ENCODE peak calls at places on chromosomes 16 and 17, in seven cellular contexts. H, D, K, X, O, B and W are unnamed samples. For H3K4me1, the result is how much of the 10 kb centered on the place peaks cover.

GRCh38 chr17:15915996-15916395 is 28.9 kb upstream of the ADORA2B start:
- DNase-seq in X (no peak), B (no peak), H (no peak), K (no peak), D (no peak), O (no peak), W (no peak)

GRCh38 chr17:17508019-17508535 is 11.9 kb upstream of the RASD1 start:
- DNase-seq in X (no peak), O (no peak), H (no peak), K (no peak), D (no peak), B (no peak), W (no peak)

GRCh38 chr17:82941021-82942001 is 101.5 kb upstream of the ZNF750 start:
- DNase-seq in O (no peak), K (peak), X (no peak), H (no peak), B (no peak), D (no peak), W (no peak)

GRCh38 chr16:48105456-48105855 is 50.3 kb downstream of the ABCC12 start:
- DNase-seq in O (no peak), D (no peak), H (no peak), K (no peak), X (no peak), B (no peak), W (no peak)

GRCh38 chr17:69643686-69644085 is 229.2 kb downstream of the MAP2K6 start:
- DNase-seq in K (no peak), X (no peak), B (no peak), O (no peak), H (no peak), D (no peak), W (no peak)

GRCh38 chr17:32596666-32597065 is 109.9 kb downstream of the CDK5R1 start:
- DNase-seq in O (no peak), B (peak), H (no peak), D (no peak), K (no peak), X (no peak), W (no peak)

GRCh38 chr16:85637808-85638186 is 24.7 kb downstream of the GSE1 start:
- DNase-seq in D (no peak), O (no peak), H (peak), B (no peak), X (no peak), K (no peak), W (peak)

GRCh38 chr17:40915721-40916256 is 21.7 kb downstream of the KRT23 start:
- DNase-seq in D (no peak), B (peak), H (no peak), O (no peak), K (no peak), X (no peak), W (no peak)

GRCh38 chr17:68435876-68436842 is 21.1 kb downstream of the WIPI1 start:
- DNase-seq in X (peak), O (peak), H (peak), B (peak), D (peak), K (peak), W (peak)

GRCh38 chr17:1976000-1976682 is 49.0 kb downstream of the RTN4RL1 start:
- DNase-seq in D (no peak), X (no peak), B (no peak), O (no peak), H (no peak), K (no peak), W (no peak)

GRCh38 chr17:75976175-75976848 is 2.7 kb downstream of the ACOX1 start:
- DNase-seq in K (no peak), O (peak), B (peak), D (no peak), X (no peak), H (no peak), W (no peak)

GRCh38 chr17:44733753-44734152 is 25.0 kb upstream of the ADAM11 start:
- DNase-seq in B (peak), H (no peak), O (no peak), K (no peak), D (peak), X (no peak), W (no peak)

GRCh38 chr16:19542138-19542821 is 13.2 kb upstream of the VPS35L start:
- DNase-seq in B (no peak), X (no peak), K (no peak), O (peak), D (no peak), H (no peak), W (no peak)

GRCh38 chr16:51416921-51417320 is 265.9 kb upstream of the SALL1 start:
- DNase-seq in H (no peak), X (no peak), O (no peak), B (no peak), D (no peak), K (no peak), W (no peak)

GRCh38 chr17:14739656-14740431 is 439.0 kb downstream of the HS3ST3B1 start:
- DNase-seq in O (no peak), H (no peak), X (no peak), B (no peak), K (no peak), D (no peak), W (no peak)

GRCh38 chr17:2058521-2059124 is 3.7 kb downstream of the HIC1 start:
- DNase-seq in O (peak), H (peak), D (peak), B (peak), K (peak), X (no peak), W (peak)

GRCh38 chr17:73546770-73547345 is 97.4 kb downstream of the SDK2 start:
- DNase-seq in O (peak), K (peak), X (peak), H (peak), D (peak), B (peak), W (peak)

GRCh38 chr17:57708401-57708800 is 36.7 kb downstream of the CCDC182 start:
- DNase-seq in H (no peak), D (peak), X (no peak), K (no peak), O (no peak), B (no peak), W (no peak)

GRCh38 chr16:48949636-48950035 is 332.0 kb downstream of the CBLN1 start:
- DNase-seq in B (no peak), H (no peak), K (no peak), O (no peak), D (no peak), X (no peak), W (no peak)

GRCh38 chr16:85504242-85504641 is 108.9 kb upstream of the GSE1 start:
- DNase-seq in H (no peak), O (no peak), X (no peak), K (no peak), B (no peak), D (no peak), W (no peak)

GRCh38 chr16:87185313-87185712 is 131.9 kb downstream of the C16orf95 start:
- DNase-seq in O (no peak), D (no peak), K (no peak), B (no peak), H (no peak), X (no peak), W (no peak)

GRCh38 chr17:78789663-78790181 is 7.6 kb upstream of the CYTH1 start:
- DNase-seq in X (no peak), O (no peak), D (no peak), H (peak), B (no peak), K (peak), W (peak)

GRCh38 chr16:53743149-53743566 is 39.2 kb downstream of the FTO start:
- DNase-seq in D (peak), H (no peak), X (peak), B (peak), K (peak), O (peak), W (no peak)

GRCh38 chr16:23464196-23464595 is 11.2 kb upstream of the COG7 start:
- DNase-seq in K (no peak), D (no peak), H (peak), X (no peak), O (no peak), B (no peak), W (no peak)

GRCh38 chr16:12646490-12647274 is 157.0 kb downstream of the CPPED1 start:
- DNase-seq in K (no peak), D (no peak), X (no peak), O (no peak), B (peak), H (no peak), W (peak)

GRCh38 chr16:78761427-78761826 is 662.0 kb downstream of the WWOX start:
- DNase-seq in H (no peak), D (no peak), K (no peak), X (no peak), B (no peak), O (no peak), W (no peak)

GRCh38 chr17:10271004-10271620 is 72.7 kb upstream of the GAS7 start:
- DNase-seq in X (no peak), D (no peak), H (no peak), K (no peak), O (no peak), B (no peak), W (no peak)

GRCh38 chr17:57357392-57357784 is 101.1 kb downstream of the MSI2 start:
- DNase-seq in D (no peak), B (no peak), X (no peak), O (no peak), H (peak), K (no peak), W (no peak)

GRCh38 chr16:1826691-1827573 is at the start of the genes FAHD1 and HAGH:
- DNase-seq in O (peak), B (peak), K (peak), H (peak), D (peak), X (peak), W (peak)

GRCh38 chr17:79707931-79708891 is 22.5 kb upstream of the ENPP7 start:
- DNase-seq in O (peak), D (peak), X (peak), H (peak), B (peak), K (peak), W (no peak)

DNA sequence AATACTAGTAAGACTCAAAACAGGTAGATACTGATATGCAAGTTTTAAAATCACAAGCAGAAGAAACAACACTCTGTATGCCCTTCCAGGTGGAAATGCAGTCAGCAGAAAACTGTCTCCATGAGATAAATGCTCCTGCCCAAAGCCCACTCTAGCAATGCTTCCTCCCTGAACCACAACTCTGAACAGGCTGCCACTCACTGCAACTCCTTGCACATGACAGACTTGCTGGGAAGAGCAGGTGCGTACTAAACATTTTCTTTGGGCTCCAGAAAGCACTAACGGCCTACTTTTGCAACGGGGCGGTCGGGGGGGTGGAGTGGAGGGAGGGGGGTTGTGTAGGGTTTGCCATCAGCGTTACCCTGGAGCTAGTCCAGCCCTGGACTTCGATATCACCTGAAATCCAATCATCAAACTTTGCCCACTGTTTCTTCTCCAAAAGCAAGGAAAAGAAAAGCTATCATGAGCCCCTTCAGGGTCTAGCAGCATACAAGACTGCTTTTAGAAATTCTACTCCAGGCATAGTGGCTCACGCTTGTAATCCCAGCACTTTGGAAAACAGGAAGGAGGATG is 46.1 kb downstream of the ANKRD11 start:
- DNase-seq in H (no peak), X (no peak), O (no peak), D (no peak), B (no peak), K (no peak), W (no peak)
- H3K4me1 ChIP-seq in H (under half), X (half or more), O (under half), D (half or more), B (half or more), K (half or more), W (under half)

GRCh38 chr17:3962217-3963069 is 1.8 kb downstream of the ATP2A3 start:
- DNase-seq in K (no peak), O (no peak), H (no peak), B (no peak), X (no peak), D (no peak), W (no peak)

GRCh38 chr17:3963214-3964201 is 729 bp downstream of the ATP2A3 start:
- DNase-seq in X (no peak), K (peak), B (no peak), O (peak), H (no peak), D (peak), W (no peak)

GRCh38 chr17:3960764-3961163 is 3.5 kb downstream of the ATP2A3 start:
- DNase-seq in K (peak), O (peak), B (no peak), H (peak), X (no peak), D (no peak), W (no peak)

GRCh38 chr17:3959921-3960601 is 4.2 kb downstream of the ATP2A3 start:
- DNase-seq in B (no peak), X (no peak), K (no peak), H (no peak), D (no peak), O (no peak), W (no peak)

DNA sequence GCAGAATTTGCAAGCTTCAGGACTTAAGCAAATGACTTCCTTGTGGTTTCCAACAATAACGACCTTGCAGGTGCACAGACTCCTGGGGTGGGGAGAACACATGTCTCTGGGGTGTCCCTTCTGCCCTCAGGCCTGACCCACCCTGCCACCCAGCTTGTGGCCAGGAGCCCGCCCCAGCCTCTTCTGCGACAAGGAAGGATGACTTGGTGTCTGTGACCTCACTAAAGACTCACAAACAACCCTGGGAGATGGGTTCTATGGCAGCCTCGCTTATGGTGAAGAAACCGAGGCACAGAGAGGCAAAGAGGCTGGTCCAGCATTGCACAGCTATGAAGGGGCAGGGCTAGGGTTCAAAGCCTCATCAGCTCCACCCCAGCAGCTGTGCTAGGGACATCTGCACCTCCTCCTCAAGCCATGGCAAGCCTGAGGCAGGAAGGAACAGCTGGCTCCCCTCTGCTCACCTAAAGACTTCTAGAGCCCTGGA is 2.6 kb downstream of the ATP2A3 start:
- DNase-seq in K (peak), B (no peak), H (no peak), O (no peak), D (no peak), X (no peak), W (no peak)
- H3K4me3 ChIP-seq in K (peak), B (no peak), H (no peak), O (peak), D (no peak), X (no peak), W (no peak)

GRCh38 chr16:67245674-67246080 is 1.6 kb downstream of the FHOD1 start:
- DNase-seq in B (no peak), O (peak), D (no peak), K (no peak), H (no peak), X (no peak), W (no peak)

GRCh38 chr16:67247698-67248400 is 568 bp upstream of the FHOD1 start:
- DNase-seq in H (no peak), X (no peak), O (no peak), D (no peak), B (no peak), K (no peak), W (no peak)

GRCh38 chr16:67248401-67249177 is at the start of gene SLC9A5:
- DNase-seq in D (peak), H (no peak), O (no peak), B (no peak), X (no peak), K (no peak), W (peak)

GRCh38 chr16:67246081-67246944 is 968 bp downstream of the FHOD1 start:
- DNase-seq in K (peak), D (peak), B (peak), H (peak), O (peak), X (peak), W (peak)

DNA sequence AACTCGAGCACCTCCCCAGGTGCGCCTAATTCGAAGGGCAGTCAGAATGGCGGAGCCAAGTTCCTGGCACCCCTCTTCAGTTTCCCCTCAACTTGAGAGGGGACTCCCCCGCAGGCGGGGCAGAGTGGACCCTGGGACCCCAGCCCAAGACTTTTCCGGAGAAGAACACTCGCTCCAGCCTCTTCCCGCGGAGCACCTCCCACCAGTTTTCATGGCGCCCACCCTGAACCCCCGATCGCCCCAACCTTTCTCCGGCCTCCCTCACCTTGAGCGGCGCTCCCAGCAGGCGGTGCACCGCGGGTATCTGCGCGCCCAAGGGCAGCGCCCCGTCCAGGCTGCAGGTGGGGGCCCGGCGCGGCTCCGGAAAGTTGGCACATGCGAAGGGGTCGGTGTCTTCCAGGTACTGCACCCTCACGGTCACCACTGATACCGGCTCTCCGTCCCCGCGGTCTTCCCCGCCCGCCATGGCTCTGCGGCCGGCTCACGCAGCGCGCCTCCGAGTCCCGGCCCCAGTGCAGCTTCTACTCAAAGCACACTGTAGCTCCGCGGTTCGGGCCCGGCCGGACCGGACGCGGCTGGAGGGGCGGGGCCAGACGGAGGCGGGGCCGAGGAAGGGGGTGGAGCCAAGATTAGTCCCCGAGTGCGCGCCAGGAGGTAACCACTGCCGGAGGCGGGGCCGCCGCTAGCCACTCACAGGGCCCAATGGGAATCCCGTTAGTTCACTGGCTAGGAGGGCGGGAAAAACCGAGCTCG is at the start of gene FHOD1:
- DNase-seq in H (peak), K (peak), X (peak), B (peak), O (peak), D (peak), W (peak)
- H3K4me1 ChIP-seq in H (under half), K (half or more), X (half or more), B (half or more), O (under half), D (under half), W (under half)

GRCh38 chr16:30335598-30336474 is 19.3 kb downstream of the CD2BP2 start:
- DNase-seq in H (peak), K (no peak), D (no peak), X (no peak), O (peak), B (no peak), W (peak)
- H3K4me3 ChIP-seq in H (peak), K (peak), D (peak), X (peak), O (peak), B (peak), W (peak)

DNA sequence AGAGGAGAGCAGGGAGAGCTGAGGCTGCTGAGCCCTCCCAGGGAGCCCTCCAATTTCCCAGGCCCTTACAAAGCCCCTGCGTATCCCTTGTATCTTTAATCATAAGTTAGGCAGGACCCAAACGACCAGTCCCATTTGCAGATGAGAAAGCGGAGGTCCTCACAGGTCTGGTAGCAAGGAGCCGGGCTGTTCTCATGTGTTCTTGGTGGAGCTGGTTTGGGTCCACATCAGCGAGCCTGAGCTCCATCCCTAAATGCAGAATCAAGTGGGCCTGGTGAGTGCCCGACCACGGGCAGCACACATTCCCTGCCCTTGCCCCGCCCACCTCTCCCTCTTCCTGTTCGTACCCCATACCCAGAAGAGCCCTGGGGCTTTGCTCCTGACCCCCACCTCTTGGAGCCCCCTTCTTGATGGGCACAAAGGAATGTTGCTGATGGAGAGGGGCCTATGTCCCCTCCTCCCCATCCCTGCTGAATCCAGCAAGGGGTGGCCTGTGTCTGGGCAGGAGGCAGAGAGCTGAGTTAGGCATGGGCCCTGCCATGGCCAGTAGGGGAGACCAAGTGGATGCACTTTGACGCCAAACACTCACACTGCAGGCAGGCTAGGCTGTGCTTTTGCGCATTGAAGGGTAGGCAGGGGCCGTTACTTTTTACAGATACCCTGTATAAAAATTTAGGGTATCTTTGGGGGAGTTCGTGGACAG is 18.3 kb upstream of the ADCY7 start:
- DNase-seq in X (no peak), K (no peak), H (no peak), O (no peak), B (no peak), D (peak), W (peak)
- H3K4me1 ChIP-seq in X (under half), K (under half), H (under half), O (under half), B (under half), D (under half), W (under half)

DNA sequence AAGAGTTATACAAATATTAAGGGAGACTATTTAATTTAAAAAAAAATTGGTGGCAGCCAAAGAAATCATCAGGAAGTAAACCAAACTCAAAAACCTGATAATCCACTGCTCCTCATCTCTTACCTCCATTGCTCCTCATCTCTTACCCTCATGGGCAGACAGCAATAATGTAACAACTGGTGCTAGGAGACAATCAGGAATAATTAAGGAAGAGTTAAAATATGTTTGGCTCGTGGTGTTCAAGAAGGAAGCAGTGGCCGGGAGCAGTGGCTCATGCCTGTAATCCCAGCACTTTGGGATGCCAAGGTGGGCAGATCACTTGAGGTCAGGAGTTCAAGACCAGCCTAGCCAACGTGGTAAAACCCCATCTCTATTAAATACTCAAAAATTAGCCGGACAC is 18.1 kb downstream of the ERN1 start:
- DNase-seq in D (no peak), X (no peak), B (no peak), O (no peak), H (no peak), K (no peak), W (no peak)
- H3K4me3 ChIP-seq in D (no peak), X (no peak), B (no peak), O (no peak), H (no peak), K (no peak), W (no peak)